ENCODE peak calls at places on chromosome 6, in seven cellular contexts. One of them, this sample, is unnamed.

GRCh38 chr6:163352966-163353365 is 61.6 kb upstream of the QKI start:
- DNase-seq in GM12878: no peak
- DNase-seq in left lung: no peak
- DNase-seq in Caco-2: no peak
- DNase-seq in pancreas: no peak
- DNase-seq in esophagus squamous epithelium: no peak
- DNase-seq in breast epithelium: no peak
- DNase-seq in this sample: no peak

GRCh38 chr6:54217018-54217417 is 91.2 kb upstream of the TINAG start:
- DNase-seq in pancreas: no peak
- DNase-seq in left lung: no peak
- DNase-seq in breast epithelium: no peak
- DNase-seq in GM12878: no peak
- DNase-seq in esophagus squamous epithelium: no peak
- DNase-seq in Caco-2: no peak
- DNase-seq in this sample: no peak

GRCh38 chr6:75800708-75801505 is 51.9 kb downstream of the MYO6 start:
- DNase-seq in left lung: no peak
- DNase-seq in breast epithelium: no peak
- DNase-seq in esophagus squamous epithelium: no peak
- DNase-seq in pancreas: no peak
- DNase-seq in GM12878: no peak
- DNase-seq in Caco-2: no peak
- DNase-seq in this sample: no peak

GRCh38 chr6:142112451-142113061 is 20.2 kb upstream of the GJE1 start:
- DNase-seq in GM12878: peak
- DNase-seq in left lung: no peak
- DNase-seq in esophagus squamous epithelium: no peak
- DNase-seq in Caco-2: peak
- DNase-seq in pancreas: peak
- DNase-seq in breast epithelium: peak
- DNase-seq in this sample: no peak

GRCh38 chr6:149751239-149751638 is 1.7 kb downstream of the PCMT1 start:
- DNase-seq in esophagus squamous epithelium: no peak
- DNase-seq in breast epithelium: peak
- DNase-seq in Caco-2: no peak
- DNase-seq in left lung: no peak
- DNase-seq in GM12878: no peak
- DNase-seq in pancreas: no peak
- DNase-seq in this sample: no peak

GRCh38 chr6:88238065-88238464 is 71.9 kb upstream of the CNR1 start:
- DNase-seq in GM12878: peak
- DNase-seq in pancreas: no peak
- DNase-seq in left lung: no peak
- DNase-seq in Caco-2: no peak
- DNase-seq in breast epithelium: no peak
- DNase-seq in esophagus squamous epithelium: no peak
- DNase-seq in this sample: no peak

GRCh38 chr6:151255811-151256210 is 16.0 kb downstream of the AKAP12 start:
- DNase-seq in pancreas: no peak
- DNase-seq in esophagus squamous epithelium: no peak
- DNase-seq in Caco-2: no peak
- DNase-seq in GM12878: no peak
- DNase-seq in left lung: no peak
- DNase-seq in breast epithelium: no peak
- DNase-seq in this sample: no peak

GRCh38 chr6:33080127-33081089 is 4.6 kb downstream of the HLA-DPB1 start:
- DNase-seq in pancreas: peak
- DNase-seq in esophagus squamous epithelium: no peak
- DNase-seq in breast epithelium: no peak
- DNase-seq in Caco-2: no peak
- DNase-seq in GM12878: no peak
- DNase-seq in left lung: peak
- DNase-seq in this sample: peak

GRCh38 chr6:165231581-165232276 is 77.7 kb downstream of the C6orf118 start:
- DNase-seq in Caco-2: no peak
- DNase-seq in breast epithelium: no peak
- DNase-seq in GM12878: no peak
- DNase-seq in pancreas: no peak
- DNase-seq in left lung: no peak
- DNase-seq in esophagus squamous epithelium: no peak
- DNase-seq in this sample: no peak

GRCh38 chr6:13725570-13725969 is 13.9 kb upstream of the RANBP9 start:
- DNase-seq in breast epithelium: no peak
- DNase-seq in pancreas: no peak
- DNase-seq in Caco-2: no peak
- DNase-seq in esophagus squamous epithelium: no peak
- DNase-seq in left lung: no peak
- DNase-seq in GM12878: no peak
- DNase-seq in this sample: no peak

GRCh38 chr6:113644861-113645575 is 212.1 kb upstream of the MARCKS start:
- DNase-seq in GM12878: peak
- DNase-seq in Caco-2: no peak
- DNase-seq in breast epithelium: no peak
- DNase-seq in pancreas: no peak
- DNase-seq in esophagus squamous epithelium: no peak
- DNase-seq in left lung: no peak
- DNase-seq in this sample: no peak

GRCh38 chr6:14664616-14665315 is 547.2 kb downstream of the CD83 start:
- DNase-seq in left lung: no peak
- DNase-seq in esophagus squamous epithelium: no peak
- DNase-seq in pancreas: no peak
- DNase-seq in GM12878: no peak
- DNase-seq in Caco-2: peak
- DNase-seq in breast epithelium: no peak
- DNase-seq in this sample: no peak

GRCh38 chr6:53873922-53874321 is 79.1 kb downstream of the LRRC1 start:
- DNase-seq in Caco-2: no peak
- DNase-seq in breast epithelium: no peak
- DNase-seq in GM12878: no peak
- DNase-seq in esophagus squamous epithelium: no peak
- DNase-seq in left lung: no peak
- DNase-seq in pancreas: no peak
- DNase-seq in this sample: no peak

GRCh38 chr6:89530982-89531381 is 98.0 kb downstream of the ANKRD6 start:
- DNase-seq in breast epithelium: no peak
- DNase-seq in left lung: no peak
- DNase-seq in Caco-2: no peak
- DNase-seq in GM12878: no peak
- DNase-seq in esophagus squamous epithelium: no peak
- DNase-seq in pancreas: no peak
- DNase-seq in this sample: no peak

GRCh38 chr6:37244430-37245310 is 12.9 kb upstream of the TBC1D22B start:
- DNase-seq in GM12878: no peak
- DNase-seq in Caco-2: peak
- DNase-seq in breast epithelium: peak
- DNase-seq in pancreas: peak
- DNase-seq in left lung: no peak
- DNase-seq in esophagus squamous epithelium: no peak
- DNase-seq in this sample: no peak

GRCh38 chr6:85464260-85464644 is 14.4 kb downstream of the NT5E start:
- DNase-seq in left lung: no peak
- DNase-seq in breast epithelium: no peak
- DNase-seq in pancreas: no peak
- DNase-seq in GM12878: no peak
- DNase-seq in esophagus squamous epithelium: no peak
- DNase-seq in Caco-2: no peak
- DNase-seq in this sample: no peak

GRCh38 chr6:11009353-11009752 is 34.8 kb downstream of the ELOVL2 start:
- DNase-seq in left lung: no peak
- DNase-seq in pancreas: no peak
- DNase-seq in esophagus squamous epithelium: no peak
- DNase-seq in GM12878: no peak
- DNase-seq in Caco-2: no peak
- DNase-seq in breast epithelium: no peak
- DNase-seq in this sample: no peak

GRCh38 chr6:104955927-104956662 is 812 bp upstream of the LIN28B start:
- DNase-seq in GM12878: no peak
- DNase-seq in breast epithelium: no peak
- DNase-seq in esophagus squamous epithelium: no peak
- DNase-seq in Caco-2: peak
- DNase-seq in left lung: no peak
- DNase-seq in pancreas: no peak
- DNase-seq in this sample: no peak

GRCh38 chr6:113271437-113271836 is 585.7 kb upstream of the MARCKS start:
- DNase-seq in GM12878: no peak
- DNase-seq in pancreas: no peak
- DNase-seq in esophagus squamous epithelium: no peak
- DNase-seq in Caco-2: no peak
- DNase-seq in breast epithelium: no peak
- DNase-seq in left lung: no peak
- DNase-seq in this sample: no peak

GRCh38 chr6:43862925-43863324 is 92.9 kb downstream of the VEGFA start:
- DNase-seq in Caco-2: no peak
- DNase-seq in left lung: no peak
- DNase-seq in breast epithelium: no peak
- DNase-seq in pancreas: no peak
- DNase-seq in esophagus squamous epithelium: no peak
- DNase-seq in GM12878: no peak
- DNase-seq in this sample: no peak

GRCh38 chr6:17278289-17279061 is 2.7 kb upstream of the RBM24 start:
- DNase-seq in Caco-2: no peak
- DNase-seq in left lung: no peak
- DNase-seq in GM12878: no peak
- DNase-seq in breast epithelium: no peak
- DNase-seq in esophagus squamous epithelium: no peak
- DNase-seq in pancreas: no peak
- DNase-seq in this sample: no peak

GRCh38 chr6:149727793-149728498 is 10.0 kb upstream of the LATS1 start:
- DNase-seq in GM12878: no peak
- DNase-seq in pancreas: no peak
- DNase-seq in breast epithelium: no peak
- DNase-seq in Caco-2: no peak
- DNase-seq in left lung: no peak
- DNase-seq in esophagus squamous epithelium: no peak
- DNase-seq in this sample: no peak

GRCh38 chr6:54244430-54244829 is 63.8 kb upstream of the TINAG start:
- DNase-seq in breast epithelium: no peak
- DNase-seq in esophagus squamous epithelium: no peak
- DNase-seq in pancreas: no peak
- DNase-seq in Caco-2: no peak
- DNase-seq in left lung: no peak
- DNase-seq in GM12878: no peak
- DNase-seq in this sample: no peak

GRCh38 chr6:56652994-56653393 is 10.3 kb upstream of the DST start:
- DNase-seq in Caco-2: no peak
- DNase-seq in GM12878: no peak
- DNase-seq in pancreas: no peak
- DNase-seq in esophagus squamous epithelium: no peak
- DNase-seq in left lung: no peak
- DNase-seq in breast epithelium: no peak
- DNase-seq in this sample: no peak

GRCh38 chr6:162264581-162264980 is 463.0 kb downstream of the PRKN start:
- DNase-seq in pancreas: no peak
- DNase-seq in left lung: no peak
- DNase-seq in GM12878: no peak
- DNase-seq in esophagus squamous epithelium: no peak
- DNase-seq in breast epithelium: no peak
- DNase-seq in Caco-2: no peak
- DNase-seq in this sample: no peak

DNA sequence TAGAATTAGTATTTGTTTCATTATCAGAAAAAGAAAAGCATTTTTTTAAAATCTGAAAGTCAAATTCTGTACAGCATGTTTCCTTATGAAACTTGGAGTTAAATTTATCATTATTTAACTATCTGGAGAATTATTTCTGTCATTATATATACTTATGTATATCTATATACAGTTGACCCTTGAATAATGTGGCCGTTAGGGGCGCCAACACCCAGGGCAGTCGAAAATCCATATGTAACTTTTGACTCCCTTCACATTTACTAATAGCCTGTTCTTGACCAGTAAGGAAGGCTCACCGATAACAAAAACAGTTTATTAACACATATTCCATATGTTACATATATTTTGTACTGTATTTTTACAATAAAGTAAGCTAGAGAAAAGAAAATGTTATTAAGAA is 341.2 kb downstream of the ADGRB3 start:
- DNase-seq in left lung: no peak
- DNase-seq in GM12878: no peak
- DNase-seq in pancreas: no peak
- DNase-seq in esophagus squamous epithelium: no peak
- DNase-seq in Caco-2: no peak
- DNase-seq in breast epithelium: no peak
- DNase-seq in this sample: no peak
- TF ChIP-seq CTCF in left lung: no peak
- TF ChIP-seq CTCF in GM12878: peak
- TF ChIP-seq CTCF in pancreas: no peak
- TF ChIP-seq CTCF in esophagus squamous epithelium: no peak
- TF ChIP-seq CTCF in Caco-2: peak
- TF ChIP-seq CTCF in breast epithelium: no peak
- TF ChIP-seq CTCF in this sample: peak

DNA sequence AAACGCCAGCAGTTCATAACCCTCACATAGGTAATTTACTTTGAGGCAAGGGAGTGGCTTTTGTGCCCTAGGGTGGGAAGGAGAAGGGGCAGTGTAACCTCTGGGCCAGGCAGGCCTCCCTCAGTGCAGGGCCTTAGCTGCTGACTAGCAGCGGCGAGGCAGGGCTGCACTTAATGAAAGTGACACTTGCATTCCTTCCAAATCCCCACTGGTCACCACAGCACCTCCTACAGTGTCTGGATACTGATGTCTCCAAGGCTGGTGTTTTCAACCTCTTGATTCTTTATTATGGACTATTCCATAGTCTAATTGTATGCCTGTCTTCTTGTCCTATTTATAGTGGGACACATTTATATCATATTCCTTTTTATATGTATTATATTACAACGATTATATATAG is 152.7 kb downstream of the LY86 start:
- DNase-seq in pancreas: no peak
- DNase-seq in left lung: no peak
- DNase-seq in Caco-2: no peak
- DNase-seq in esophagus squamous epithelium: no peak
- DNase-seq in breast epithelium: no peak
- DNase-seq in GM12878: no peak
- DNase-seq in this sample: no peak
- TF ChIP-seq CTCF in pancreas: no peak
- TF ChIP-seq CTCF in left lung: no peak
- TF ChIP-seq CTCF in Caco-2: no peak
- TF ChIP-seq CTCF in esophagus squamous epithelium: no peak
- TF ChIP-seq CTCF in breast epithelium: no peak
- TF ChIP-seq CTCF in GM12878: no peak
- TF ChIP-seq CTCF in this sample: no peak

DNA sequence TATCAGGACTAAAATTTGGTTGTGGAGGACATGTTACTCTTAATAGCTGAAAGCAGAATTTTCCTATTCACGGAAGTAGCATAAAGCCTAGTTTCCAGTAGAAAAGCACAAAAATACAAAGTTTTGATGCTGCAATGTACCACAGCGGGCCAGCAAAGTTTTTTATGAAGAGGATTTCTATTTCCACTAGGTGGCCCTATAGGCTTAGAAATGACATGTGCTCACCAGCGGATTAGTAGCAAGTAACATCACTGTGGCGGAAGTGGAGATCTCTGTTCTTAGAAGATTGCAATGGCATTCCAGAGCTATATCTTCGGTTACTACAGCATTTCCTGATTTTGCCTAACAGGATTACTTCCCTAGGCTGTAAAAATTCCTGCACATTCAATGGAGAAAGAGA is 1219.0 kb upstream of the EYS start:
- DNase-seq in left lung: no peak
- DNase-seq in breast epithelium: no peak
- DNase-seq in Caco-2: no peak
- DNase-seq in pancreas: no peak
- DNase-seq in GM12878: no peak
- DNase-seq in esophagus squamous epithelium: no peak
- DNase-seq in this sample: no peak
- TF ChIP-seq CTCF in left lung: no peak
- TF ChIP-seq CTCF in breast epithelium: no peak
- TF ChIP-seq CTCF in Caco-2: peak
- TF ChIP-seq CTCF in pancreas: no peak
- TF ChIP-seq CTCF in GM12878: no peak
- TF ChIP-seq CTCF in esophagus squamous epithelium: no peak
- TF ChIP-seq CTCF in this sample: peak

GRCh38 chr6:72580281-72580940 is 41.5 kb upstream of the KCNQ5 start:
- DNase-seq in Caco-2: peak
- DNase-seq in pancreas: peak
- DNase-seq in breast epithelium: no peak
- DNase-seq in GM12878: no peak
- DNase-seq in left lung: no peak
- DNase-seq in esophagus squamous epithelium: no peak
- DNase-seq in this sample: no peak
- TF ChIP-seq CTCF in Caco-2: peak
- TF ChIP-seq CTCF in pancreas: peak
- TF ChIP-seq CTCF in breast epithelium: no peak
- TF ChIP-seq CTCF in GM12878: peak
- TF ChIP-seq CTCF in left lung: no peak
- TF ChIP-seq CTCF in esophagus squamous epithelium: peak
- TF ChIP-seq CTCF in this sample: peak